ENCODE peak calls at places on chromosomes 3 and 15, in five cellular contexts. R is cardiac muscle cell, H is activated T-cell treated with anti-CD3 and anti-CD28 coated beads for 1 hour, D is HuH-7, T is Calu3. X is an unnamed sample.

GRCh38 chr3:131535596-131535995 is 32.8 kb upstream of the MRPL3 start:
- DNase-seq in R (no peak), H (no peak), D (no peak), T (no peak), X (no peak)

GRCh38 chr3:74129611-74130010 is 484.8 kb downstream of the CNTN3 start:
- DNase-seq in R (no peak), H (no peak), D (no peak), T (no peak), X (no peak)

GRCh38 chr3:14929310-14930070 is 17.9 kb upstream of the NR2C2 start:
- DNase-seq in R (no peak), H (no peak), D (no peak), T (no peak), X (no peak)

GRCh38 chr15:69451951-69452701 is 492 bp upstream of the RPLP1 start:
- DNase-seq in R (peak), H (no peak), D (peak), T (no peak), X (no peak)

GRCh38 chr3:12460132-12460531 is 24.1 kb upstream of the TSEN2 start:
- DNase-seq in R (no peak), H (no peak), D (no peak), T (no peak), X (no peak)

GRCh38 chr3:45966969-45967640 is 23.8 kb downstream of the CXCR6 start:
- DNase-seq in R (no peak), H (no peak), D (no peak), T (no peak), X (no peak)

GRCh38 chr15:63881431-63881830 is 47.7 kb upstream of the HERC1 start:
- DNase-seq in R (no peak), H (no peak), D (no peak), T (no peak), X (no peak)

GRCh38 chr3:141275511-141275910 is 43.9 kb downstream of the PXYLP1 start:
- DNase-seq in R (no peak), H (no peak), D (no peak), T (no peak), X (no peak)

GRCh38 chr3:125083776-125084175 is 28.0 kb upstream of the HEG1 start:
- DNase-seq in R (peak), H (no peak), D (no peak), T (no peak), X (no peak)

GRCh38 chr15:45171912-45172311 is 15.9 kb downstream of the SHF start:
- DNase-seq in R (no peak), H (no peak), D (no peak), T (no peak), X (no peak)

GRCh38 chr15:98943609-98944111 is 63.9 kb downstream of the PGPEP1L start:
- DNase-seq in R (peak), H (no peak), D (no peak), T (no peak), X (no peak)

GRCh38 chr3:129526121-129526900 is 2.1 kb upstream of the RHO start:
- DNase-seq in R (no peak), H (no peak), D (no peak), T (no peak), X (no peak)

GRCh38 chr15:51067510-51067909 is 27.2 kb downstream of the TNFAIP8L3 start:
- DNase-seq in R (no peak), H (no peak), D (no peak), T (no peak), X (no peak)

GRCh38 chr3:112341386-112341785 is 8.4 kb downstream of the CD200 start:
- DNase-seq in R (no peak), H (no peak), D (no peak), T (no peak), X (no peak)

GRCh38 chr15:57635300-57635944 is 43.7 kb downstream of the MYZAP start:
- DNase-seq in R (peak), H (no peak), D (no peak), T (no peak), X (no peak)

GRCh38 chr3:153626158-153626557 is 464.1 kb downstream of the RAP2B start:
- DNase-seq in R (no peak), H (no peak), D (no peak), T (no peak), X (no peak)

GRCh38 chr3:124774841-124775402 is 44.7 kb downstream of the UMPS start:
- DNase-seq in R (no peak), H (no peak), D (no peak), T (no peak), X (no peak)

GRCh38 chr3:183430325-183430957 is 2.0 kb upstream of the MCF2L2 start:
- DNase-seq in R (no peak), H (no peak), D (no peak), T (no peak), X (no peak)

GRCh38 chr3:134346744-134347143 is 27.5 kb downstream of the AMOTL2 start:
- DNase-seq in R (no peak), H (no peak), D (no peak), T (no peak), X (no peak)

GRCh38 chr3:13537926-13538325 is 11.0 kb upstream of the FBLN2 start:
- DNase-seq in R (peak), H (no peak), D (no peak), T (peak), X (no peak)

GRCh38 chr3:8773941-8774542 is 4.6 kb upstream of the OXTR start:
- DNase-seq in R (no peak), H (no peak), D (no peak), T (no peak), X (no peak)

GRCh38 chr15:76514292-76514691 is 177.7 kb downstream of the ISL2 start:
- DNase-seq in R (no peak), H (no peak), D (peak), T (no peak), X (no peak)

X was measured in CD8-positive, alpha-beta T cell.